ENCODE peak calls at places on chromosomes 2 and 18, in five cellular contexts. Y, I, E, S and X are unnamed samples.

GRCh38 chr2:240395448-240395847 is 40.0 kb upstream of the GPC1 start:
- DNase-seq in S (no peak), E (no peak), I (no peak), Y (no peak), X (no peak)

GRCh38 chr2:8303322-8303832 is 378.5 kb upstream of the ID2 start:
- DNase-seq in I (no peak), Y (no peak), E (no peak), S (no peak), X (peak; percentile 96)

GRCh38 chr2:224271854-224272620 is 129.9 kb downstream of the FAM124B start:
- DNase-seq in S (no peak), E (no peak), Y (no peak), I (no peak), X (no peak)

GRCh38 chr18:3238742-3239141 is 8.9 kb upstream of the MYL12A start:
- DNase-seq in E (no peak), I (no peak), Y (no peak), S (peak; percentile 21), X (no peak)

GRCh38 chr18:9081940-9082339 is 20.6 kb upstream of the NDUFV2 start:
- DNase-seq in S (no peak), Y (no peak), E (no peak), I (no peak), X (no peak)

GRCh38 chr2:10487144-10488104 is 39.3 kb upstream of the ODC1 start:
- DNase-seq in E (no peak), Y (no peak), I (no peak), S (peak; percentile 30), X (no peak)

GRCh38 chr18:50967714-50968661 is at the start of gene ELAC1:
- DNase-seq in Y (peak; percentile 46), I (peak; percentile 87), S (peak; percentile 91), E (peak; percentile 86), X (peak; percentile 77)

GRCh38 chr2:235756491-235756890 is 262.6 kb downstream of the AGAP1 start:
- DNase-seq in S (no peak), E (peak; percentile 36), I (peak; percentile 70), Y (no peak), X (no peak)

GRCh38 chr18:457120-457519 is 43.4 kb downstream of the COLEC12 start:
- DNase-seq in E (no peak), I (peak; percentile 53), S (peak; percentile 85), Y (no peak), X (peak; percentile 79)

GRCh38 chr2:160269803-160270570 is 69.9 kb upstream of the ITGB6 start:
- DNase-seq in E (peak; percentile 91), Y (peak; percentile 31), I (peak; percentile 93), S (peak; percentile 95), X (no peak)

GRCh38 chr2:174344716-174345472 is 10.1 kb downstream of the SP9 start:
- DNase-seq in E (peak; percentile 75), I (peak; percentile 54), Y (peak; percentile 46), S (peak; percentile 73), X (peak; percentile 54)

GRCh38 chr2:222819722-222820333 is 41.0 kb upstream of the ACSL3 start:
- DNase-seq in Y (no peak), I (no peak), E (no peak), S (peak; percentile 67), X (no peak)

GRCh38 chr2:890214-890613 is 60.4 kb upstream of the SNTG2 start:
- DNase-seq in Y (no peak), E (no peak), S (no peak), I (no peak), X (no peak)

GRCh38 chr18:3323900-3324299 is 62.0 kb downstream of the MYL12B start:
- DNase-seq in Y (no peak), S (peak; percentile 20), E (no peak), I (no peak), X (no peak)

GRCh38 chr2:222930862-222931261 is 70.0 kb downstream of the ACSL3 start:
- DNase-seq in E (no peak), Y (no peak), I (no peak), S (no peak), X (no peak)

GRCh38 chr2:142872900-142873724 is 4.4 kb upstream of the KYNU start:
- DNase-seq in Y (no peak), S (peak; percentile 91), I (no peak), E (no peak), X (no peak)

GRCh38 chr2:95292623-95293260 is 4.4 kb upstream of the KCNIP3 start:
- DNase-seq in E (no peak), S (peak; percentile 54), I (no peak), Y (no peak), X (no peak)

GRCh38 chr18:8960740-8961657 is 141.5 kb upstream of the NDUFV2 start:
- DNase-seq in I (no peak), S (peak; percentile 88), Y (no peak), E (no peak), X (no peak)

GRCh38 chr2:109454304-109454703 is 159.5 kb downstream of the SEPTIN10 start:
- DNase-seq in I (no peak), Y (no peak), E (no peak), S (no peak), X (no peak)

GRCh38 chr2:187497858-187498463 is 49.9 kb upstream of the CALCRL start:
- DNase-seq in Y (peak; percentile 22), I (peak; percentile 7), E (peak; percentile 24), S (peak; percentile 42), X (peak; percentile 11)

GRCh38 chr2:22273853-22274252 is 1111.1 kb upstream of the KLHL29 start:
- DNase-seq in S (no peak), I (no peak), E (no peak), Y (no peak), X (no peak)

GRCh38 chr2:148065936-148066335 is 45.0 kb downstream of the MBD5 start:
- DNase-seq in S (no peak), E (no peak), I (no peak), Y (no peak), X (no peak)

GRCh38 chr2:148642891-148643416 is 1.6 kb upstream of the EPC2 start:
- DNase-seq in I (no peak), E (no peak), S (no peak), Y (peak; percentile 65), X (no peak)

GRCh38 chr18:46062781-46063180 is 9.3 kb downstream of the PSTPIP2 start:
- DNase-seq in Y (no peak), I (no peak), E (no peak), S (no peak), X (no peak)

GRCh38 chr2:172826522-172826921 is 90.9 kb downstream of the RAPGEF4 start:
- DNase-seq in S (peak; percentile 20), I (no peak), Y (no peak), E (no peak), X (no peak)

GRCh38 chr2:30620102-30620501 is 173.1 kb downstream of the LCLAT1 start:
- DNase-seq in I (no peak), Y (no peak), S (no peak), E (no peak), X (no peak)

GRCh38 chr2:241295326-241296095 is 20.0 kb downstream of the HDLBP start:
- DNase-seq in S (peak; percentile 43), I (no peak), Y (no peak), E (no peak), X (no peak)

DNA sequence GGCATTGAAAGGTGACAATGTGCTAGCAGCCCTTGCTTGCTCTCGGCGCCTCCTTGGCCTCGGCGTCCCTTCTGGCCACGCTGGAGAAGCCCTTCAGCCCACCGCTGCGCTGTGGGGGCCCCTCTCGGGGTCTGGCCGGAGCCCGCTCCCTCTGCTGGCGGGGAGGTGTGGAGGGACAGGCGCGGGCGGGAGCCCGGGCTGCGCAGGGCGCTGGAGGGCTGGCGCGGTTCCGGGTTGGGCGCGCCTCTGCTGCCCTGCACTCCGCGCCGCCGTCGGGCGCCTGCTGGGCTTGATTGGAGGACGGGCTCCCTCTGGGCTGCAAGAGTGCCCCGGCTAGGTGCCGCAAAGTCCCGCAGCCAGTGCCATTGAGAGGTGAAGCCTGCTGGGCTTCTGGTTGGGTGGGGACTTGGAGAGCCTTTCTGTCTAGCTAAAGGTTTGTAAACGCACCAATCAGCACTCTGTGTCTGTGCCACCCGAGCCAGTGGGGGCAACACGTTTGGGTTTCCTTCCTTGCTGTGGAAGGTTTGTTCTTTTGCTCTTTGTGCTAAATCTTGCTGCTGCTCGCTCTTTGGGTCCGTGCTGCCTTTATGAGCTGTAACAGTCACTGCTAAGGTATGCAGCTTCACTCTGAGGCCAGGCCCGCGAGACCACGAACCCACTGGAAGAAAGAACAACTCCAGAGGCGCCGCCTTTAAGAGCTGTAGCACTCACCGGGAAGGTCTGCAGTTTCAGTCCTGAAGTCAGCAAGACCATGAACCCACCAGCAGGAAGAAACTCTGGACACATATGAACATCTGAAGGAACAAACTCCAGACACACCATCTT is 14.8 kb upstream of the IMP4 start:
- DNase-seq in S (peak; percentile 45), I (peak; percentile 70), Y (no peak), E (peak; percentile 82), X (no peak)
- TF ChIP-seq EZH2phosphoT487 in S (no peak), I (no peak), Y (no peak), E (no peak), X (no peak)

GRCh38 chr2:18413794-18414396 is 146.6 kb downstream of the RDH14 start:
- DNase-seq in I (no peak), S (peak; percentile 97), E (no peak), Y (peak; percentile 24), X (no peak)
- H3K4me3 ChIP-seq in I (no peak overlapping the region), S (peak overlapping the region; percentile 57), E (no peak overlapping the region), Y (no peak overlapping the region), X (no peak overlapping the region)

DNA sequence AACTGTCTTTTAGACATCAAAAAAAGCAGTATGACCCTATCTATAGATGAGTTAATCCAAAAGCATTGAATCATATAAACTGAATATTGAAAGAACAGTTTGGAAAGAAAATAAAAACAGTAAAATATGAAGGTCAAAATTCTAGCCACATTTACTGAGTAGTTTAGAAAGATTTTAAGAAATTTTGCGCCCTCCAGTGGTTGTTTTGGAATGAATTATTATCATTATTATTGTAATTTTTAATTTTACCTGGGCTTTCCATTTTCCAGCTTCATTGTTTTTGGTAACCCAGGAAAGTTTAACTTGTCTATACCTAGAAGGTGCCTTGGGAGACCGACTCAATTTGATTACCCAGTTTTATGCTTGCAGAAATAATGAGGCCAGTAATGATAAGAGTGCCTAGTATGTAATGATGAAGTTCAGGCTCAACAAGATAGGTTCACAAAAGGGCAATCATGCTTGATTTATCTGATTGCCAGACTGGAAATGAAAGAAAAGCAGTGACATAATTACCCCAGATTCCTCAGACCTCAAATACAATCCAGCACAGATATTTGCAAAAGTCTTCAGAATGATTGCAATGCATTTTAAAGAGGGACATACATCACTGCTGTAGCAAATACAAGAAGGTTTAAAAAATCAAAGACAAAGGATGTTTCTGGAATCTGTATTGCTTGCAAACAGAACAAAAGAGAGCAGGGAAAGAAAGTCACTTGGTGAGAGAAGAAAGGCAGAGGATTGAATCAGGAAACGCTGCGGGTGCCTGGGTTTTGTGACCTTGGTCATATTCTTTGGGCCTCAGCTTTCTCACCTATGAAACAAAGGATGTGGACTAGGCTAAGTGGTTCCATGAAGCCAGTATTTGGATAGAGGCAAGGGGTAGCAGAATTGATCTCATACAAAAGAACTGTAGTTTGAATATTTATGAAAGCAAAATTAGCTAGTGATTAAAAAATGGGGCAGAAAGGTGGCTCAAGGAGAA is 153.8 kb downstream of the MAP2 start:
- DNase-seq in E (peak; percentile 29), S (peak; percentile 59), Y (peak; percentile 6), I (peak; percentile 61), X (peak; percentile 23)
- TF ChIP-seq EZH2phosphoT487 in E (no peak), S (no peak), Y (no peak), I (no peak), X (no peak)

DNA sequence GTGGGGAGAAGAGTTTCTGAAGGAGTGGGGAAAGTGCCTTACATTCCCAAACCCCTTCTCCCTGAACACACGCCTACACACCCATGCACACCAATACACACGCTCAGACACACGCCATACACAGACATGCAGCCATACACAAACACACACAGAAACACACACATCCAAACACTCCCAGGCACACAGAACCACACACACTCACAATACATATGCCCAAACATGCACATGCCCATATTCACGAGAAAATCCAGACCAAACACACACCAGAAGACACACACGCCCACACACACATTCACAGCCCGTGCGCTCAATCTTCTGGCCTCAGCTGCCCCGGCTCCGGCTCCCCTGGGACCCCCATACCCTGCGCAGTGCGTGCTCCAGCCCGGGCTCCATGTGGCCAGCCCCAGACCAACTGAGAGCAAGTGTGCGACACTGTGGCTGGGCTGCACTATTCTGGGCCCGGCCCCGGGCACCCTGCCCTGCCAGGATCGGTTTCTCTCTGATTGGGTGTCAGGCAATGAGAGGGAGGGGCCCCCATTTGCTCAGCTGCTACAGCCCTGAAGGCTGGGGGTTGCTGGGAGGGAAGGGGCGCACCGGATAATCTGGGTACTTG is at the start of gene PRKAG3:
- DNase-seq in E (no peak), I (no peak), Y (no peak), S (peak; percentile 17), X (no peak)
- H3K4me3 ChIP-seq in E (no peak within 1 kb of the TSS), I (no peak within 1 kb of the TSS), Y (no peak within 1 kb of the TSS), S (no peak within 1 kb of the TSS), X (no peak within 1 kb of the TSS)